ENCODE peak calls at places on chromosomes 4 and X, in seven cellular contexts. N is GM20000, D is tibial artery, I is cardiac fibroblast, B is HFF-Myc, L is NB4, P is IMR-90. T is an unnamed sample.

GRCh38 chr4:61162116-61162515 is 38.0 kb upstream of the ADGRL3 start:
- DNase-seq in N (no peak), D (no peak), I (peak), B (no peak), L (no peak), P (no peak), T (no peak)

GRCh38 chr4:6524436-6524835 is 50.6 kb upstream of the MAN2B2 start:
- DNase-seq in N (no peak), D (no peak), I (no peak), B (no peak), L (no peak), P (no peak), T (no peak)

GRCh38 chrX:102345916-102346315 is 93.9 kb downstream of the NXF2B start:
- DNase-seq in N (peak), D (peak), I (peak), B (no peak), L (peak), P (peak), T (peak)

GRCh38 chrX:10098235-10098819 is 58.4 kb upstream of the CLCN4 start:
- DNase-seq in N (peak), D (no peak), I (no peak), B (no peak), L (no peak), P (no peak), T (no peak)

GRCh38 chr4:148735432-148736155 is 293.4 kb upstream of the NR3C2 start:
- DNase-seq in N (no peak), D (no peak), I (no peak), B (no peak), L (no peak), P (no peak), T (no peak)

GRCh38 chr4:154982187-154983047 is 201.3 kb downstream of the RBM46 start:
- DNase-seq in N (peak), D (peak), I (peak), B (peak), L (peak), P (peak), T (no peak)

GRCh38 chr4:102817613-102818268 is 9.6 kb downstream of the UBE2D3 start:
- DNase-seq in N (no peak), D (no peak), I (no peak), B (no peak), L (no peak), P (no peak), T (no peak)

GRCh38 chrX:132576945-132577344 is 88.1 kb upstream of the MBNL3 start:
- DNase-seq in N (no peak), D (no peak), I (no peak), B (no peak), L (no peak), P (no peak), T (no peak)

GRCh38 chr4:70930530-70931256 is 28.5 kb downstream of the MOB1B start:
- DNase-seq in N (no peak), D (no peak), I (no peak), B (no peak), L (no peak), P (peak), T (no peak)

GRCh38 chr4:99209671-99210070 is 9.4 kb downstream of the ADH6 start:
- DNase-seq in N (no peak), D (no peak), I (no peak), B (no peak), L (no peak), P (peak), T (peak)

GRCh38 chr4:180960758-180961401 is 1282.3 kb upstream of the TENM3 start:
- DNase-seq in N (no peak), D (no peak), I (no peak), B (no peak), L (no peak), P (no peak), T (no peak)

GRCh38 chrX:40402771-40403533 is 177.8 kb upstream of the ATP6AP2 start:
- DNase-seq in N (no peak), D (peak), I (peak), B (no peak), L (peak), P (peak), T (peak)

GRCh38 chrX:132433001-132433400 is 55.8 kb downstream of the MBNL3 start:
- DNase-seq in N (no peak), D (no peak), I (no peak), B (no peak), L (no peak), P (no peak), T (no peak)

GRCh38 chr4:6582889-6583504 is 8.0 kb downstream of the MAN2B2 start:
- DNase-seq in N (no peak), D (no peak), I (peak), B (no peak), L (peak), P (peak), T (peak)

GRCh38 chr4:86338989-86339388 is 20.9 kb downstream of the MAPK10 start:
- DNase-seq in N (no peak), D (no peak), I (peak), B (peak), L (no peak), P (peak), T (peak)

GRCh38 chr4:82850684-82851083 is 40.3 kb downstream of the SEC31A start:
- DNase-seq in N (no peak), D (no peak), I (no peak), B (no peak), L (no peak), P (no peak), T (no peak)
- TF ChIP-seq CTCF in N (no peak), D (no peak), I (no peak), B (no peak), L (no peak), P (no peak), T (no peak)

DNA sequence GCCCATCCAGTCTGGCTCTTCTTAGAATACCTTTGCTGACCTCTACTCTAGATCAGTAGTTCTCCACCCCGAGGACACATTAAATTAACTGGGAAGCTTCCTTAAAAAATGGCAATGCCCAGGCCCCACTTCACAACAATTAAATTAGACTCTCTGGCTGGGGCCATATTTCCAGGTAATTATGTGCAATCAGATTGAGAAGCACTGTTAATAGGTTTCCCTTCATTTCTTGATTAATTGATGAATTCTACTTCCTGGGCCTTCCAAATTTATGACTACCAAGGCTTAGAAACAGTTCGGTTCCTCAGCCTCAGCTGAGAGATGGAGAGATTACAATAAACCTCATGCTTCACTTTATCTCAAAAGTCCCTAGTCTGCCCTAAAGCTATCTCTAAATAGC is 71.7 kb upstream of the LIMCH1 start:
- DNase-seq in N (no peak), D (no peak), I (no peak), B (no peak), L (no peak), P (no peak), T (no peak)
- TF ChIP-seq CTCF in N (no peak), D (no peak), I (no peak), B (no peak), L (no peak), P (no peak), T (no peak)

DNA sequence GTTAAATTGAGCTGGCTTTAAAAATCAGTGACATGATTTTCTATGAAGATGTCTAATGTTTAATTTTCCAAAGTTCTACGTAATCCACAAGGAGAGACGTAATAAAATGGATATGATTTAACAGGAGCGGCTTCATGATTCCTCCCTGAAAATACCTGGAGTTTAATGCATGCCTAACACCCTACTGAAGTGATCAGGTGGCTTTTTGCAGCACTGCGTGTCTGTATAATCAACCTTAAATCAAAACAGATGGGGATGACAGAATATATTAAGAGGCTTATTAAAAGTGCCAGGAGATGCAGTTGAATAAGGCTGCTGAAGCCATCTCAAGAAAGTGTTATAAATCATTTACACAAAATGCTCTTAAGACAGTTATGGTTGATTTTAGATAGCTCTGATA is 112.4 kb upstream of the TLR3 start:
- DNase-seq in N (no peak), D (no peak), I (no peak), B (no peak), L (no peak), P (no peak), T (no peak)
- TF ChIP-seq CTCF in N (no peak), D (no peak), I (no peak), B (no peak), L (no peak), P (no peak), T (no peak)

DNA sequence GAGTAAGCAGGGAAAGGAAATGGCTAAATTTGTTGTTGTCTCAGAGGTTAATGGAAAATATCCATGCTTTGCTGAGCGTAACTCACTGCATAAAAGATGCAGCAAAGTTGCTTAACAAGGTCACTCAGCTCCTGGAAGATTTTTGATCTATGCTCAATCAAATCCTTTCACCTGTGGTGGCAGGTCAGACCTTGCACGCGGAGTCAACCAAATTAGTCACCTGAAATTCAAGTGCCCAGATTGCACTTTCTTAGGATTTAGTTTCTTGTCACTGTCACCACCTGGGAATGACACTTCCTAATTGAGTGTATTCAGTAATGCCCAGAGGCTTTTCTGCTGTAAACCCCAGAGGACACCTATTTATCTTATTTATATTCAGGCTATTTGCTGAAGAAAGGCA is 215.9 kb upstream of the SMIM31 start:
- DNase-seq in N (no peak), D (no peak), I (no peak), B (no peak), L (no peak), P (no peak), T (no peak)
- TF ChIP-seq CTCF in N (no peak), D (no peak), I (no peak), B (no peak), L (no peak), P (no peak), T (no peak)

DNA sequence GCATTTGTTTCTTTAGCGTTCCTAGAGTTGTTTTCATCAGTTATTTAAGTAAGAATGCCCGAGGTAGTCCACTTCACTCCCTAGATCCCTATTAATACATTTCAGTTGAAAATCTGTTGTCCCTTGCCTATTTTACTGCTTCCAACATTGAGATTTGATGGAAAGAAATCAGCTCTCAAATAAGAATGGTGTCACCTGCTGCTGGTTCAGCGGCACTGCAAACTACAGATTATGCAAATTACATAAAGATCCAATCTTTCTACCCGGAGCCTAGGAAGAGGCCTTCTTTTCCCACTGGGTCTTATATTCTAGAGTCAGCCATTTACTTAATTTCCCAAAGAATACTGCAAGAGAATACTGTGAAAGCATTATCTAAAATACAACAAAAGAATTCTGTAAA is 597.6 kb upstream of the MAGEB2 start:
- DNase-seq in N (no peak), D (no peak), I (peak), B (no peak), L (no peak), P (no peak), T (no peak)
- TF ChIP-seq CTCF in N (no peak), D (no peak), I (peak), B (no peak), L (no peak), P (peak), T (no peak)

T was measured in HFFc6.